ENCODE peak calls at places on chromosomes 5 and 9, in seven cellular contexts. One of them, this sample, is unnamed.

GRCh38 chr9:34823778-34824177 is 113.8 kb upstream of the CCL21 start:
- DNase-seq in HAP-1: no peak
- DNase-seq in IMR-90: no peak
- DNase-seq in heart left ventricle: no peak
- DNase-seq in GM12878: no peak
- DNase-seq in upper lobe of right lung: no peak
- DNase-seq in HFF-Myc: no peak
- DNase-seq in this sample: no peak

GRCh38 chr5:110386782-110387181 is 339.7 kb downstream of the TMEM232 start:
- DNase-seq in HAP-1: no peak
- DNase-seq in IMR-90: peak
- DNase-seq in heart left ventricle: no peak
- DNase-seq in GM12878: no peak
- DNase-seq in upper lobe of right lung: no peak
- DNase-seq in HFF-Myc: no peak
- DNase-seq in this sample: no peak

GRCh38 chr5:41211417-41211816 is 1.9 kb downstream of the C6 start:
- DNase-seq in HAP-1: no peak
- DNase-seq in IMR-90: no peak
- DNase-seq in heart left ventricle: no peak
- DNase-seq in GM12878: no peak
- DNase-seq in upper lobe of right lung: no peak
- DNase-seq in HFF-Myc: no peak
- DNase-seq in this sample: no peak

GRCh38 chr5:80662108-80662507 is 7.3 kb upstream of the DHFR start:
- DNase-seq in HAP-1: no peak
- DNase-seq in IMR-90: no peak
- DNase-seq in heart left ventricle: no peak
- DNase-seq in GM12878: no peak
- DNase-seq in upper lobe of right lung: no peak
- DNase-seq in HFF-Myc: no peak
- DNase-seq in this sample: no peak

GRCh38 chr5:82802954-82803353 is 274.2 kb downstream of the TMEM167A start:
- DNase-seq in HAP-1: no peak
- DNase-seq in IMR-90: no peak
- DNase-seq in heart left ventricle: no peak
- DNase-seq in GM12878: no peak
- DNase-seq in upper lobe of right lung: no peak
- DNase-seq in HFF-Myc: no peak
- DNase-seq in this sample: no peak

GRCh38 chr9:81687521-81688261 is 1.7 kb downstream of the TLE1 start:
- DNase-seq in HAP-1: no peak
- DNase-seq in IMR-90: no peak
- DNase-seq in heart left ventricle: peak
- DNase-seq in GM12878: no peak
- DNase-seq in upper lobe of right lung: peak
- DNase-seq in HFF-Myc: no peak
- DNase-seq in this sample: no peak

GRCh38 chr9:115134941-115135340 is 17.0 kb upstream of the TNC start:
- DNase-seq in HAP-1: no peak
- DNase-seq in IMR-90: peak
- DNase-seq in heart left ventricle: no peak
- DNase-seq in GM12878: no peak
- DNase-seq in upper lobe of right lung: no peak
- DNase-seq in HFF-Myc: peak
- DNase-seq in this sample: no peak

GRCh38 chr5:89303033-89303480 is 420.1 kb upstream of the MEF2C start:
- DNase-seq in HAP-1: no peak
- DNase-seq in IMR-90: no peak
- DNase-seq in heart left ventricle: no peak
- DNase-seq in GM12878: peak
- DNase-seq in upper lobe of right lung: no peak
- DNase-seq in HFF-Myc: no peak
- DNase-seq in this sample: no peak

GRCh38 chr5:147578228-147579024 is 68.6 kb upstream of the DPYSL3 start:
- DNase-seq in HAP-1: peak
- DNase-seq in IMR-90: peak
- DNase-seq in heart left ventricle: no peak
- DNase-seq in GM12878: no peak
- DNase-seq in upper lobe of right lung: no peak
- DNase-seq in HFF-Myc: peak
- DNase-seq in this sample: no peak

GRCh38 chr5:178555771-178556211 is 34.4 kb downstream of the COL23A1 start:
- DNase-seq in HAP-1: no peak
- DNase-seq in IMR-90: no peak
- DNase-seq in heart left ventricle: no peak
- DNase-seq in GM12878: no peak
- DNase-seq in upper lobe of right lung: peak
- DNase-seq in HFF-Myc: no peak
- DNase-seq in this sample: no peak

GRCh38 chr9:89720721-89721660 is 116.2 kb downstream of the GADD45G start:
- DNase-seq in HAP-1: no peak
- DNase-seq in IMR-90: no peak
- DNase-seq in heart left ventricle: no peak
- DNase-seq in GM12878: no peak
- DNase-seq in upper lobe of right lung: no peak
- DNase-seq in HFF-Myc: no peak
- DNase-seq in this sample: no peak

GRCh38 chr9:137671721-137672120 is 52.9 kb downstream of the EHMT1 start:
- DNase-seq in HAP-1: no peak
- DNase-seq in IMR-90: no peak
- DNase-seq in heart left ventricle: no peak
- DNase-seq in GM12878: no peak
- DNase-seq in upper lobe of right lung: peak
- DNase-seq in HFF-Myc: no peak
- DNase-seq in this sample: no peak

GRCh38 chr9:137669261-137669672 is 50.5 kb downstream of the EHMT1 start:
- DNase-seq in HAP-1: no peak
- DNase-seq in IMR-90: no peak
- DNase-seq in heart left ventricle: no peak
- DNase-seq in GM12878: no peak
- DNase-seq in upper lobe of right lung: peak
- DNase-seq in HFF-Myc: no peak
- DNase-seq in this sample: no peak

GRCh38 chr9:137671196-137671538 is 52.4 kb downstream of the EHMT1 start:
- DNase-seq in HAP-1: no peak
- DNase-seq in IMR-90: no peak
- DNase-seq in heart left ventricle: no peak
- DNase-seq in GM12878: no peak
- DNase-seq in upper lobe of right lung: no peak
- DNase-seq in HFF-Myc: no peak
- DNase-seq in this sample: no peak

GRCh38 chr9:137668203-137668602 is 49.4 kb downstream of the EHMT1 start:
- DNase-seq in HAP-1: no peak
- DNase-seq in IMR-90: no peak
- DNase-seq in heart left ventricle: no peak
- DNase-seq in GM12878: no peak
- DNase-seq in upper lobe of right lung: no peak
- DNase-seq in HFF-Myc: no peak
- DNase-seq in this sample: no peak

DNA sequence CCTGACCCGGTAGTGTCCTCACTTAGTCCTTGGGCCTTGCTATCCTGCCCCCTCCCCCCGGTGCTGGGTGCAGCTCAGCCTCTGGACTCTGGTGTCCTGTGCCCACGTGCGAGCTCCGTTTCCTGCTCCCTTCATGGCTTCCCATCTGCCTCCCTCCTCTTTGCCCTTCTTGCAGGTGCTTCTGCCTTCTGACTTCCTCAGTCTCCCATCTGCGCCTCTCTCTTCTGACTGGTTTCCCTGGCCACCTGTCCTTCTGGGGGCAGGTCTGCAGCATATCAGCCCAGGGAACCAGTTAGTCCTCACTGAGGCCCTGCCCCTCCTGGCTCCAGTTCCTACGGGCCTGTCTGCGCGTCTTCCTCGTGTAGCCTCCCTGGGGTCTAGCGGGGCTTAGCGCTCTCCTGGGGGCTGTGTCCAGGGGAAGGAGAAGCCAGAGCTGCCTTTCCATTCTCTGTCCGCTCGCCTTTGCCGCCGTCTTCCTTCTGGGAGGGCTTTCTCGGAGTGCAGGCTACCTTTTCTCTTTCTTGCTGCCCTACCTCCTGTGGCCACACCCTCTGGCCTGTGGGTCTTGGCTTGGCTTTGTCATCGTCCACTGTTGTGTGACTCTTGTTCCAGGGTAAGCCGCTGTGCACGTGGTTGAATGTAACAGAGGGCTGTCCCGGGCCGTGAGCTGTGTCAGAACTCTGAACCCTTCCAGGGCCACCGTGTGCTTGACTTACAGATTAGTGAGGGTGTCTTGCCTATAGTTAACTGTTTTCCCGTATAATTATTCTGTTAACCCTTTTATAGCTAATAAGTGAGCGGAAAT is 51.8 kb downstream of the EHMT1 start:
- DNase-seq in HAP-1: no peak
- DNase-seq in IMR-90: no peak
- DNase-seq in heart left ventricle: peak
- DNase-seq in GM12878: no peak
- DNase-seq in upper lobe of right lung: peak
- DNase-seq in HFF-Myc: no peak
- DNase-seq in this sample: no peak
- H3K4me3 ChIP-seq in HAP-1: no peak
- H3K4me3 ChIP-seq in IMR-90: no peak
- H3K4me3 ChIP-seq in heart left ventricle: no peak
- H3K4me3 ChIP-seq in GM12878: no peak
- H3K4me3 ChIP-seq in upper lobe of right lung: no peak
- H3K4me3 ChIP-seq in HFF-Myc: no peak
- H3K4me3 ChIP-seq in this sample: no peak

GRCh38 chr9:90814355-90814754 is 12.7 kb downstream of the SYK start:
- DNase-seq in HAP-1: no peak
- DNase-seq in IMR-90: no peak
- DNase-seq in heart left ventricle: no peak
- DNase-seq in GM12878: no peak
- DNase-seq in upper lobe of right lung: no peak
- DNase-seq in HFF-Myc: no peak
- DNase-seq in this sample: no peak

GRCh38 chr9:90816690-90817089 is 15.1 kb downstream of the SYK start:
- DNase-seq in HAP-1: no peak
- DNase-seq in IMR-90: no peak
- DNase-seq in heart left ventricle: no peak
- DNase-seq in GM12878: no peak
- DNase-seq in upper lobe of right lung: no peak
- DNase-seq in HFF-Myc: no peak
- DNase-seq in this sample: no peak

GRCh38 chr9:90813523-90813922 is 11.9 kb downstream of the SYK start:
- DNase-seq in HAP-1: no peak
- DNase-seq in IMR-90: no peak
- DNase-seq in heart left ventricle: no peak
- DNase-seq in GM12878: no peak
- DNase-seq in upper lobe of right lung: no peak
- DNase-seq in HFF-Myc: no peak
- DNase-seq in this sample: no peak

GRCh38 chr9:90815183-90815943 is 13.7 kb downstream of the SYK start:
- DNase-seq in HAP-1: no peak
- DNase-seq in IMR-90: peak
- DNase-seq in heart left ventricle: no peak
- DNase-seq in GM12878: no peak
- DNase-seq in upper lobe of right lung: no peak
- DNase-seq in HFF-Myc: no peak
- DNase-seq in this sample: no peak

DNA sequence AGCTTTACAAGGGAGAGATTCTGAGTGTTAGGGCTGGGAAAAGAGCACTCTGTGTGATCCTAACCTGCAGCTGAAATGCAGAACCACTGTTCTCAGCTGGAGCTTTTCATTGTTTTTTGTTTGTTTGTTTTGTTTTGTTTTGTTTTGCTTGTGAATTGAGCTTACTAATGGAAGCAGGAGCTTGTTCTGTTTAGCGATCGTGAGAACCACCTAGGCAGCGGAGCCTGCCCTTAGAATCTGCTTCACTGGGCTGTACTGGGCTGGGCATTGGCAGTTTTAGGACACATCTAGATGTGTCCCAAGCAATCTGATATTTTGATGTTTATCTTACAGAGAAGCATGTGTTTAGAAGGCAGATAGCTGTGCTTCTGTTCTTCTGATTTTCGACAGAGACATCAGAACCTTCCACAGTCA is 14.3 kb downstream of the SYK start:
- DNase-seq in HAP-1: no peak
- DNase-seq in IMR-90: no peak
- DNase-seq in heart left ventricle: no peak
- DNase-seq in GM12878: no peak
- DNase-seq in upper lobe of right lung: no peak
- DNase-seq in HFF-Myc: no peak
- DNase-seq in this sample: no peak
- H3K4me3 ChIP-seq in HAP-1: no peak
- H3K4me3 ChIP-seq in IMR-90: no peak
- H3K4me3 ChIP-seq in heart left ventricle: no peak
- H3K4me3 ChIP-seq in GM12878: peak
- H3K4me3 ChIP-seq in upper lobe of right lung: no peak
- H3K4me3 ChIP-seq in HFF-Myc: no peak
- H3K4me3 ChIP-seq in this sample: no peak

GRCh38 chr5:131256507-131256823 is 7.4 kb upstream of the CDC42SE2 start:
- DNase-seq in HAP-1: no peak
- DNase-seq in IMR-90: no peak
- DNase-seq in heart left ventricle: no peak
- DNase-seq in GM12878: no peak
- DNase-seq in upper lobe of right lung: no peak
- DNase-seq in HFF-Myc: no peak
- DNase-seq in this sample: no peak

GRCh38 chr5:131258733-131259132 is 5.1 kb upstream of the CDC42SE2 start:
- DNase-seq in HAP-1: no peak
- DNase-seq in IMR-90: no peak
- DNase-seq in heart left ventricle: no peak
- DNase-seq in GM12878: no peak
- DNase-seq in upper lobe of right lung: no peak
- DNase-seq in HFF-Myc: no peak
- DNase-seq in this sample: no peak

GRCh38 chr5:131250749-131251148 is 13.1 kb upstream of the CDC42SE2 start:
- DNase-seq in HAP-1: no peak
- DNase-seq in IMR-90: no peak
- DNase-seq in heart left ventricle: no peak
- DNase-seq in GM12878: no peak
- DNase-seq in upper lobe of right lung: no peak
- DNase-seq in HFF-Myc: no peak
- DNase-seq in this sample: no peak

GRCh38 chr5:131254741-131255140 is 9.1 kb upstream of the CDC42SE2 start:
- DNase-seq in HAP-1: no peak
- DNase-seq in IMR-90: no peak
- DNase-seq in heart left ventricle: no peak
- DNase-seq in GM12878: no peak
- DNase-seq in upper lobe of right lung: no peak
- DNase-seq in HFF-Myc: no peak
- DNase-seq in this sample: no peak

DNA sequence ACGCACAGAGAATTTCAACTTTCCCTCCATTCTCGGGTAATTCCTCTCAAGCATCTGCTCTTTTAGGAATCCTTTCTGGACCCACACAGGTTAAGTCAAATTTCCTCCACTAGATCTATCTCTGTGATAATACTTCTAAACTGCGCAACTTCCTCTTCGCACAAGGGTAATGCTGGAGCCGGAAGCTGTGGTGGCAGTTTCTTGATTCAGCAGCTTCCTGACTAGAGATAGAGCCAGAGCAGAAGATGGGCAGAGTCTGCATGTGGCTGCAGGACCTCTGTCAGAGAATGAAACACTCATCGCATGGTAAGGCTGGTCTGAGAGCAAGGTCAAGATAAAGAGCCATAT is 11.1 kb upstream of the CDC42SE2 start:
- DNase-seq in HAP-1: no peak
- DNase-seq in IMR-90: no peak
- DNase-seq in heart left ventricle: peak
- DNase-seq in GM12878: peak
- DNase-seq in upper lobe of right lung: peak
- DNase-seq in HFF-Myc: no peak
- DNase-seq in this sample: peak
- H3K4me3 ChIP-seq in HAP-1: no peak
- H3K4me3 ChIP-seq in IMR-90: no peak
- H3K4me3 ChIP-seq in heart left ventricle: no peak
- H3K4me3 ChIP-seq in GM12878: peak
- H3K4me3 ChIP-seq in upper lobe of right lung: peak
- H3K4me3 ChIP-seq in HFF-Myc: no peak
- H3K4me3 ChIP-seq in this sample: no peak

GRCh38 chr5:60489377-60489776 is 210.6 kb downstream of the DEPDC1B start:
- DNase-seq in HAP-1: no peak
- DNase-seq in IMR-90: no peak
- DNase-seq in heart left ventricle: no peak
- DNase-seq in GM12878: no peak
- DNase-seq in upper lobe of right lung: no peak
- DNase-seq in HFF-Myc: no peak
- DNase-seq in this sample: no peak
- H3K4me3 ChIP-seq in HAP-1: no peak
- H3K4me3 ChIP-seq in IMR-90: no peak
- H3K4me3 ChIP-seq in heart left ventricle: no peak
- H3K4me3 ChIP-seq in GM12878: no peak
- H3K4me3 ChIP-seq in upper lobe of right lung: no peak
- H3K4me3 ChIP-seq in HFF-Myc: no peak
- H3K4me3 ChIP-seq in this sample: peak